ENCODE peak calls at places on chromosomes 4 and X, in seven cellular contexts. One of them, this sample, is unnamed.

GRCh38 chr4:69095301-69095731 is 958 bp upstream of the UGT2B7 start:
- DNase-seq in thoracic aorta: no peak
- DNase-seq in Right ventricle myocardium superior: no peak
- DNase-seq in T-cell: no peak
- DNase-seq in astrocyte of the spinal cord: peak; percentile 76
- DNase-seq in SJSA1: no peak
- DNase-seq in T-helper 1 cell: no peak
- DNase-seq in this sample: no peak

GRCh38 chrX:117196481-117196880 is 733.7 kb upstream of the CT83 start:
- DNase-seq in thoracic aorta: no peak
- DNase-seq in Right ventricle myocardium superior: no peak
- DNase-seq in T-cell: no peak
- DNase-seq in astrocyte of the spinal cord: no peak
- DNase-seq in SJSA1: no peak
- DNase-seq in T-helper 1 cell: no peak
- DNase-seq in this sample: no peak

GRCh38 chr4:103403619-103404018 is 205.5 kb upstream of the CENPE start:
- DNase-seq in thoracic aorta: no peak
- DNase-seq in Right ventricle myocardium superior: no peak
- DNase-seq in T-cell: no peak
- DNase-seq in astrocyte of the spinal cord: no peak
- DNase-seq in SJSA1: no peak
- DNase-seq in T-helper 1 cell: no peak
- DNase-seq in this sample: no peak

GRCh38 chrX:136880003-136880451 is 498 bp downstream of the RBMX start:
- DNase-seq in thoracic aorta: no peak
- DNase-seq in Right ventricle myocardium superior: peak; percentile 41
- DNase-seq in T-cell: peak; percentile 19
- DNase-seq in astrocyte of the spinal cord: no peak
- DNase-seq in SJSA1: no peak
- DNase-seq in T-helper 1 cell: peak; percentile 6
- DNase-seq in this sample: peak; percentile 2

GRCh38 chr4:114615435-114615834 is 16.8 kb downstream of the UGT8 start:
- DNase-seq in thoracic aorta: no peak
- DNase-seq in Right ventricle myocardium superior: no peak
- DNase-seq in T-cell: no peak
- DNase-seq in astrocyte of the spinal cord: no peak
- DNase-seq in SJSA1: no peak
- DNase-seq in T-helper 1 cell: no peak
- DNase-seq in this sample: no peak

GRCh38 chrX:1112321-1112720 is 100.1 kb downstream of the CRLF2 start:
- DNase-seq in thoracic aorta: no peak
- DNase-seq in Right ventricle myocardium superior: no peak
- DNase-seq in T-cell: no peak
- DNase-seq in astrocyte of the spinal cord: no peak
- DNase-seq in SJSA1: no peak
- DNase-seq in T-helper 1 cell: no peak
- DNase-seq in this sample: no peak

GRCh38 chr4:102139932-102140331 is 205.3 kb downstream of the SLC39A8 start:
- DNase-seq in thoracic aorta: no peak
- DNase-seq in Right ventricle myocardium superior: no peak
- DNase-seq in T-cell: no peak
- DNase-seq in astrocyte of the spinal cord: peak; percentile 7
- DNase-seq in SJSA1: no peak
- DNase-seq in T-helper 1 cell: no peak
- DNase-seq in this sample: no peak

GRCh38 chrX:86148024-86148511 is at the start of gene DACH2:
- DNase-seq in thoracic aorta: peak; percentile 3
- DNase-seq in Right ventricle myocardium superior: peak; percentile 75
- DNase-seq in T-cell: peak; percentile 3
- DNase-seq in astrocyte of the spinal cord: peak; percentile 49
- DNase-seq in SJSA1: peak; percentile 51
- DNase-seq in T-helper 1 cell: no peak
- DNase-seq in this sample: peak; percentile 31

GRCh38 chrX:36562986-36563385 is 445.2 kb upstream of the FAM47C start:
- DNase-seq in thoracic aorta: no peak
- DNase-seq in Right ventricle myocardium superior: no peak
- DNase-seq in T-cell: no peak
- DNase-seq in astrocyte of the spinal cord: no peak
- DNase-seq in SJSA1: no peak
- DNase-seq in T-helper 1 cell: no peak
- DNase-seq in this sample: no peak

GRCh38 chr4:112889199-112889598 is 160.3 kb upstream of the ANK2 start:
- DNase-seq in thoracic aorta: no peak
- DNase-seq in Right ventricle myocardium superior: no peak
- DNase-seq in T-cell: no peak
- DNase-seq in astrocyte of the spinal cord: no peak
- DNase-seq in SJSA1: no peak
- DNase-seq in T-helper 1 cell: no peak
- DNase-seq in this sample: no peak

GRCh38 chr4:182147391-182147790 is 95.8 kb upstream of the TENM3 start:
- DNase-seq in thoracic aorta: no peak
- DNase-seq in Right ventricle myocardium superior: no peak
- DNase-seq in T-cell: no peak
- DNase-seq in astrocyte of the spinal cord: no peak
- DNase-seq in SJSA1: no peak
- DNase-seq in T-helper 1 cell: no peak
- DNase-seq in this sample: no peak

GRCh38 chrX:39936886-39937770 is 160.6 kb downstream of the BCOR start:
- DNase-seq in thoracic aorta: no peak
- DNase-seq in Right ventricle myocardium superior: no peak
- DNase-seq in T-cell: peak; percentile 6
- DNase-seq in astrocyte of the spinal cord: no peak
- DNase-seq in SJSA1: peak; percentile 77
- DNase-seq in T-helper 1 cell: no peak
- DNase-seq in this sample: no peak

GRCh38 chr4:145552181-145552822 is 66.9 kb upstream of the MMAA start:
- DNase-seq in thoracic aorta: no peak
- DNase-seq in Right ventricle myocardium superior: no peak
- DNase-seq in T-cell: no peak
- DNase-seq in astrocyte of the spinal cord: no peak
- DNase-seq in SJSA1: no peak
- DNase-seq in T-helper 1 cell: no peak
- DNase-seq in this sample: no peak

GRCh38 chr4:24680746-24681145 is 96.4 kb upstream of the DHX15 start:
- DNase-seq in thoracic aorta: no peak
- DNase-seq in Right ventricle myocardium superior: no peak
- DNase-seq in T-cell: no peak
- DNase-seq in astrocyte of the spinal cord: no peak
- DNase-seq in SJSA1: no peak
- DNase-seq in T-helper 1 cell: no peak
- DNase-seq in this sample: no peak

GRCh38 chr4:25862411-25863346 is at the start of gene SEL1L3:
- DNase-seq in thoracic aorta: no peak
- DNase-seq in Right ventricle myocardium superior: peak; percentile 53
- DNase-seq in T-cell: peak; percentile 39
- DNase-seq in astrocyte of the spinal cord: no peak
- DNase-seq in SJSA1: no peak
- DNase-seq in T-helper 1 cell: peak; percentile 45
- DNase-seq in this sample: no peak

GRCh38 chr4:40316782-40317635 is 18.1 kb upstream of the CHRNA9 start:
- DNase-seq in thoracic aorta: no peak
- DNase-seq in Right ventricle myocardium superior: no peak
- DNase-seq in T-cell: peak; percentile 38
- DNase-seq in astrocyte of the spinal cord: peak; percentile 95
- DNase-seq in SJSA1: peak; percentile 45
- DNase-seq in T-helper 1 cell: peak; percentile 25
- DNase-seq in this sample: no peak

GRCh38 chrX:14672611-14673172 is 143.4 kb downstream of the GLRA2 start:
- DNase-seq in thoracic aorta: no peak
- DNase-seq in Right ventricle myocardium superior: no peak
- DNase-seq in T-cell: no peak
- DNase-seq in astrocyte of the spinal cord: no peak
- DNase-seq in SJSA1: no peak
- DNase-seq in T-helper 1 cell: no peak
- DNase-seq in this sample: no peak

GRCh38 chrX:132776486-132777210 is 181.8 kb downstream of the HS6ST2 start:
- DNase-seq in thoracic aorta: no peak
- DNase-seq in Right ventricle myocardium superior: no peak
- DNase-seq in T-cell: no peak
- DNase-seq in astrocyte of the spinal cord: no peak
- DNase-seq in SJSA1: no peak
- DNase-seq in T-helper 1 cell: no peak
- DNase-seq in this sample: no peak

GRCh38 chr4:109847896-109848442 is at the start of gene LRIT3:
- DNase-seq in thoracic aorta: no peak
- DNase-seq in Right ventricle myocardium superior: no peak
- DNase-seq in T-cell: no peak
- DNase-seq in astrocyte of the spinal cord: no peak
- DNase-seq in SJSA1: no peak
- DNase-seq in T-helper 1 cell: no peak
- DNase-seq in this sample: no peak

GRCh38 chr4:84796388-84796787 is 170.1 kb downstream of the WDFY3 start:
- DNase-seq in thoracic aorta: no peak
- DNase-seq in Right ventricle myocardium superior: no peak
- DNase-seq in T-cell: no peak
- DNase-seq in astrocyte of the spinal cord: peak; percentile 17
- DNase-seq in SJSA1: no peak
- DNase-seq in T-helper 1 cell: no peak
- DNase-seq in this sample: no peak

GRCh38 chr4:100049872-100050271 is 99.8 kb upstream of the H2AZ1 start:
- DNase-seq in thoracic aorta: no peak
- DNase-seq in Right ventricle myocardium superior: no peak
- DNase-seq in T-cell: no peak
- DNase-seq in astrocyte of the spinal cord: no peak
- DNase-seq in SJSA1: no peak
- DNase-seq in T-helper 1 cell: no peak
- DNase-seq in this sample: no peak

GRCh38 chr4:45064741-45065140 is 338.4 kb upstream of the GNPDA2 start:
- DNase-seq in thoracic aorta: no peak
- DNase-seq in Right ventricle myocardium superior: peak; percentile 24
- DNase-seq in T-cell: no peak
- DNase-seq in astrocyte of the spinal cord: no peak
- DNase-seq in SJSA1: no peak
- DNase-seq in T-helper 1 cell: no peak
- DNase-seq in this sample: no peak

GRCh38 chr4:19983072-19983471 is 268.6 kb upstream of the SLIT2 start:
- DNase-seq in thoracic aorta: no peak
- DNase-seq in Right ventricle myocardium superior: no peak
- DNase-seq in T-cell: no peak
- DNase-seq in astrocyte of the spinal cord: peak; percentile 97
- DNase-seq in SJSA1: no peak
- DNase-seq in T-helper 1 cell: no peak
- DNase-seq in this sample: no peak

GRCh38 chr4:112181358-112182000 is 36.2 kb downstream of the FAM241A start:
- DNase-seq in thoracic aorta: no peak
- DNase-seq in Right ventricle myocardium superior: no peak
- DNase-seq in T-cell: no peak
- DNase-seq in astrocyte of the spinal cord: no peak
- DNase-seq in SJSA1: no peak
- DNase-seq in T-helper 1 cell: no peak
- DNase-seq in this sample: no peak

GRCh38 chr4:124803641-124804040 is 91.1 kb upstream of the ANKRD50 start:
- DNase-seq in thoracic aorta: no peak
- DNase-seq in Right ventricle myocardium superior: no peak
- DNase-seq in T-cell: no peak
- DNase-seq in astrocyte of the spinal cord: peak; percentile 18
- DNase-seq in SJSA1: no peak
- DNase-seq in T-helper 1 cell: no peak
- DNase-seq in this sample: no peak

GRCh38 chrX:48470833-48471118 is 716 bp upstream of the SLC38A5 start:
- DNase-seq in thoracic aorta: no peak
- DNase-seq in Right ventricle myocardium superior: no peak
- DNase-seq in T-cell: no peak
- DNase-seq in astrocyte of the spinal cord: no peak
- DNase-seq in SJSA1: no peak
- DNase-seq in T-helper 1 cell: no peak
- DNase-seq in this sample: no peak

GRCh38 chrX:10280061-10280460 is 123.3 kb downstream of the CLCN4 start:
- DNase-seq in thoracic aorta: no peak
- DNase-seq in Right ventricle myocardium superior: no peak
- DNase-seq in T-cell: no peak
- DNase-seq in astrocyte of the spinal cord: no peak
- DNase-seq in SJSA1: no peak
- DNase-seq in T-helper 1 cell: no peak
- DNase-seq in this sample: no peak

GRCh38 chr4:181007751-181008150 is 1235.5 kb upstream of the TENM3 start:
- DNase-seq in thoracic aorta: no peak
- DNase-seq in Right ventricle myocardium superior: no peak
- DNase-seq in T-cell: no peak
- DNase-seq in astrocyte of the spinal cord: peak; percentile 54
- DNase-seq in SJSA1: no peak
- DNase-seq in T-helper 1 cell: no peak
- DNase-seq in this sample: no peak

GRCh38 chr4:5409980-5410618 is 298.3 kb downstream of the EVC2 start:
- DNase-seq in thoracic aorta: no peak
- DNase-seq in Right ventricle myocardium superior: no peak
- DNase-seq in T-cell: no peak
- DNase-seq in astrocyte of the spinal cord: no peak
- DNase-seq in SJSA1: no peak
- DNase-seq in T-helper 1 cell: no peak
- DNase-seq in this sample: no peak

GRCh38 chr4:48195853-48196252 is 61.8 kb upstream of the TXK start:
- DNase-seq in thoracic aorta: no peak
- DNase-seq in Right ventricle myocardium superior: no peak
- DNase-seq in T-cell: no peak
- DNase-seq in astrocyte of the spinal cord: no peak
- DNase-seq in SJSA1: no peak
- DNase-seq in T-helper 1 cell: no peak
- DNase-seq in this sample: no peak

GRCh38 chrX:130695931-130696330 is 207.1 kb downstream of the ENOX2 start:
- DNase-seq in thoracic aorta: no peak
- DNase-seq in Right ventricle myocardium superior: no peak
- DNase-seq in T-cell: no peak
- DNase-seq in astrocyte of the spinal cord: no peak
- DNase-seq in SJSA1: no peak
- DNase-seq in T-helper 1 cell: no peak
- DNase-seq in this sample: no peak

GRCh38 chr4:80173841-80174240 is 23.5 kb upstream of the PRDM8 start:
- DNase-seq in thoracic aorta: no peak
- DNase-seq in Right ventricle myocardium superior: no peak
- DNase-seq in T-cell: no peak
- DNase-seq in astrocyte of the spinal cord: no peak
- DNase-seq in SJSA1: no peak
- DNase-seq in T-helper 1 cell: no peak
- DNase-seq in this sample: no peak

GRCh38 chrX:18668468-18668867 is 3.4 kb downstream of the RS1 start:
- DNase-seq in thoracic aorta: no peak
- DNase-seq in Right ventricle myocardium superior: no peak
- DNase-seq in T-cell: no peak
- DNase-seq in astrocyte of the spinal cord: no peak
- DNase-seq in SJSA1: no peak
- DNase-seq in T-helper 1 cell: no peak
- DNase-seq in this sample: no peak

GRCh38 chrX:153934473-153935325 is at the start of gene NAA10:
- DNase-seq in thoracic aorta: no peak
- DNase-seq in Right ventricle myocardium superior: peak; percentile 81
- DNase-seq in T-cell: peak; percentile 24
- DNase-seq in astrocyte of the spinal cord: peak; percentile 63
- DNase-seq in SJSA1: peak; percentile 60
- DNase-seq in T-helper 1 cell: peak; percentile 27
- DNase-seq in this sample: peak; percentile 35

GRCh38 chrX:102858826-102859627 is 78.0 kb upstream of the RAB40AL start:
- DNase-seq in thoracic aorta: no peak
- DNase-seq in Right ventricle myocardium superior: no peak
- DNase-seq in T-cell: no peak
- DNase-seq in astrocyte of the spinal cord: no peak
- DNase-seq in SJSA1: no peak
- DNase-seq in T-helper 1 cell: no peak
- DNase-seq in this sample: no peak

GRCh38 chrX:2967998-2968909 is 38.1 kb upstream of the ARSH start:
- DNase-seq in thoracic aorta: no peak
- DNase-seq in Right ventricle myocardium superior: peak; percentile 37
- DNase-seq in T-cell: no peak
- DNase-seq in astrocyte of the spinal cord: peak; percentile 79
- DNase-seq in SJSA1: peak; percentile 47
- DNase-seq in T-helper 1 cell: no peak
- DNase-seq in this sample: no peak

GRCh38 chrX:151825927-151826471 is 86.7 kb upstream of the MAGEA4 start:
- DNase-seq in thoracic aorta: no peak
- DNase-seq in Right ventricle myocardium superior: no peak
- DNase-seq in T-cell: no peak
- DNase-seq in astrocyte of the spinal cord: peak; percentile 84
- DNase-seq in SJSA1: no peak
- DNase-seq in T-helper 1 cell: no peak
- DNase-seq in this sample: no peak

This sample was measured in gastrocnemius medialis.